ENCODE peak calls at places on chromosomes 6 and 20, in nine cellular contexts. V, L, W, Y, Z, G, J, T and D are unnamed samples.

GRCh38 chr6:119612176-119612870 is 262.8 kb upstream of the MAN1A1 start:
- DNase-seq in T (no peak), V (no peak), L (no peak), Y (no peak), J (peak; percentile 8), Z (no peak), W (no peak), G (no peak), D (no peak)

GRCh38 chr6:139508023-139508422 is 133.6 kb upstream of the CITED2 start:
- DNase-seq in L (no peak), V (no peak), T (no peak), G (no peak), Y (no peak), W (no peak), J (peak; percentile 49), Z (no peak), D (no peak)

GRCh38 chr20:52649727-52650126 is 322.4 kb upstream of the TSHZ2 start:
- DNase-seq in J (no peak), V (no peak), L (no peak), Z (no peak), Y (no peak), T (no peak), W (no peak), G (no peak), D (no peak)

GRCh38 chr6:151357758-151358436 is 33.5 kb downstream of the ZBTB2 start:
- DNase-seq in W (no peak), T (no peak), Y (no peak), V (no peak), Z (no peak), L (no peak), J (no peak), G (no peak), D (no peak)

GRCh38 chr6:24497254-24497989 is 2.7 kb downstream of the ALDH5A1 start:
- DNase-seq in V (no peak), J (no peak), Y (no peak), Z (no peak), G (no peak), L (no peak), T (no peak), W (peak; percentile 7), D (no peak)

GRCh38 chr20:8647868-8648495 is 420.9 kb upstream of the PLCB4 start:
- DNase-seq in J (no peak), W (no peak), G (peak; percentile 7), Y (no peak), T (peak; percentile 62), L (no peak), Z (peak; percentile 13), V (peak; percentile 18), D (no peak)

GRCh38 chr6:72554761-72555221 is 67.1 kb upstream of the KCNQ5 start:
- DNase-seq in Y (no peak), L (no peak), W (no peak), Z (no peak), G (no peak), J (peak; percentile 17), V (no peak), T (no peak), D (no peak)

GRCh38 chr6:46772754-46773153 is 20.4 kb upstream of the MEP1A start:
- DNase-seq in G (peak; percentile 13), Y (no peak), Z (peak; percentile 66), V (no peak), W (no peak), J (no peak), L (no peak), T (peak; percentile 43), D (no peak)

GRCh38 chr6:9834233-9834632 is 580.6 kb downstream of the TFAP2A start:
- DNase-seq in J (no peak), G (no peak), Y (no peak), V (no peak), L (no peak), Z (no peak), W (no peak), T (no peak), D (no peak)

GRCh38 chr20:8132632-8133587 is 844 bp downstream of the PLCB1 start:
- DNase-seq in Z (peak; percentile 66), T (peak; percentile 39), J (no peak), G (peak; percentile 20), V (peak; percentile 33), Y (peak; percentile 84), L (no peak), W (peak; percentile 33), D (no peak)

GRCh38 chr6:45416700-45417099 is 39.0 kb upstream of the SUPT3H start:
- DNase-seq in Y (no peak), W (no peak), T (no peak), G (no peak), Z (no peak), J (no peak), L (no peak), V (no peak), D (no peak)

GRCh38 chr6:96469312-96469711 is 52.3 kb upstream of the UFL1 start:
- DNase-seq in L (no peak), T (no peak), V (no peak), J (no peak), G (no peak), W (no peak), Z (no peak), Y (no peak), D (no peak)

GRCh38 chr6:135440087-135440792 is 57.3 kb downstream of the AHI1 start:
- DNase-seq in W (no peak), L (no peak), J (no peak), V (no peak), Y (no peak), T (no peak), Z (no peak), G (no peak), D (no peak)

GRCh38 chr20:25408890-25409289 is 1.4 kb downstream of the GINS1 start:
- DNase-seq in G (no peak), Y (no peak), V (no peak), W (no peak), Z (no peak), T (no peak), J (no peak), L (no peak), D (no peak)

GRCh38 chr6:81480139-81480538 is 272.3 kb downstream of the TENT5A start:
- DNase-seq in L (no peak), J (peak; percentile 17), Z (no peak), Y (no peak), T (no peak), V (no peak), G (no peak), W (no peak), D (no peak)

GRCh38 chr20:38426006-38426405 is 9.1 kb downstream of the SNHG17 start:
- DNase-seq in Y (no peak), W (peak; percentile 37), G (no peak), T (peak; percentile 36), J (peak; percentile 95), Z (peak; percentile 8), V (no peak), L (no peak), D (peak; percentile 84)

GRCh38 chr6:163985040-163985439 is 570.5 kb downstream of the QKI start:
- DNase-seq in V (no peak), Y (no peak), G (no peak), W (no peak), Z (no peak), L (no peak), T (no peak), J (no peak), D (no peak)

GRCh38 chr6:156943167-156943566 is 166.0 kb downstream of the ARID1B start:
- DNase-seq in G (no peak), Y (no peak), L (no peak), V (no peak), J (no peak), Z (no peak), W (no peak), T (no peak), D (no peak)

GRCh38 chr6:107066697-107067659 is 39.0 kb downstream of the MTRES1 start:
- DNase-seq in W (no peak), J (peak; percentile 46), V (no peak), G (no peak), L (no peak), Y (no peak), Z (no peak), T (no peak), D (no peak)

GRCh38 chr20:23399568-23400241 is 21.6 kb downstream of the NAPB start:
- DNase-seq in L (no peak), Z (no peak), T (no peak), Y (no peak), J (peak; percentile 58), W (peak; percentile 24), G (no peak), V (no peak), D (no peak)

GRCh38 chr6:137155830-137156229 is 17.6 kb downstream of the IL22RA2 start:
- DNase-seq in Z (peak; percentile 29), W (no peak), J (no peak), L (no peak), G (no peak), T (no peak), V (no peak), Y (no peak), D (no peak)

DNA sequence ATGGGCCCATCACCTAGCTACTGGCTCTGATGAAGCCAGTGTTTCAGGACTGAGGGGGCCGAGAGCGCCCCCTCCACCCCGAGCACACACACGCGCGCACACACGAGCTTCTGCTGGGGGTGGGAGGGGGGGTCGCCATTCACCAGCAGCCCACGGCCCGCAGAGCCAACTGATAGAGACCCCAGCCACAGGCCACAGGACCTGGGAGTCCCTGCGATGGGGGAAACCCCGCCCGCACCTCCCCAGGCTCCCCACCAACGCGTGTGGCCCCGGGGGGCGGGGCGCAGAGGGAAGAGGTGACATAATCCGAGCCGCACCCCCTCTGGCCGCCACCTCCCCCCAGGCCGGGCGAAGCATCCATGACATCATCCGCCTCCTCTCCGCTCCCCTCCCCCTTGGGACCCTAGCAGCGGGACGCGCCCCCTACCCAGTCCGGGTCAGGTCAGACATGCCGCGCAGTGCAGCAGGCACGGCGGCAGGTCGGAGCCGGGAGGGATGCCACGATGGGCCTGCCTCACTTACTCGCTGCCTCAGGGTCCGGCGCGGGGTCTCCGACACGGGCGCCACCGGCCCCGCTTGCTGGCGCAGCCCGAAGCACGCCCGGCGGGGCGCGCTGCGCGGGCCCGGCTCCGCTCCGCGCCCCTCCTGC is at the start of gene LZTS3:
- DNase-seq in V (peak; percentile 87), G (peak; percentile 77), J (peak; percentile 39), Y (peak; percentile 90), L (peak; percentile 81), Z (peak; percentile 79), T (peak; percentile 74), W (peak; percentile 62), D (peak; percentile 94)
- TF ChIP-seq POLR2A in V (peak; percentile 78), G (peak; percentile 37), J (peak; percentile 27), Y (no peak), L (peak; percentile 49), Z (peak; percentile 53), T (peak; percentile 35), W (no peak), D (peak; percentile 50)

GRCh38 chr6:144149894-144150672 is at the start of gene STX11:
- DNase-seq in J (peak; percentile 29), Y (peak; percentile 95), T (peak; percentile 84), L (peak; percentile 58), Z (peak; percentile 56), V (peak; percentile 36), G (peak; percentile 76), W (peak; percentile 43), D (peak; percentile 55)
- TF ChIP-seq POLR2A in J (no peak), Y (peak; percentile 57), T (peak; percentile 84), L (peak; percentile 87), Z (no peak), V (no peak), G (no peak), W (no peak), D (no peak)

GRCh38 chr6:43427406-43428111 is at the start of gene ABCC10:
- DNase-seq in J (peak; percentile 95), Y (peak; percentile 99), W (peak; percentile 93), G (peak; percentile 96), V (peak; percentile 94), Z (peak; percentile 97), L (peak; percentile 92), T (peak; percentile 97), D (peak; percentile 95)
- TF ChIP-seq POLR2A in J (no peak), Y (peak; percentile 15), W (peak; percentile 91), G (peak; percentile 52), V (no peak), Z (peak; percentile 63), L (peak; percentile 72), T (peak; percentile 82), D (peak; percentile 91)

GRCh38 chr6:83432626-83433025 is 1.8 kb upstream of the ME1 start:
- DNase-seq in G (no peak), J (peak; percentile 11), W (no peak), Y (no peak), V (no peak), Z (no peak), L (no peak), T (no peak), D (no peak)
- TF ChIP-seq POLR2A in G (no peak), J (no peak), W (no peak), Y (no peak), V (no peak), Z (no peak), L (no peak), T (no peak), D (no peak)